ENCODE peak calls at places on chromosome 7, in eight cellular contexts. N is WTC11, B is breast epithelium, G is ovary, T is activated T-cell treated with anti-CD3 and anti-CD28 coated beads for 1 hour, D is NCI-H1105, Z is C1 segment of cervical spinal cord, E is MV-4-11. R is an unnamed sample.

GRCh38 chr7:156610130-156610529 is 30.4 kb upstream of the RNF32 start:
- DNase-seq in N (no peak), B (no peak), G (no peak), T (no peak), D (no peak), Z (no peak), E (no peak), R (no peak)

GRCh38 chr7:100791881-100792666 is 35.2 kb downstream of the EPHB4 start:
- DNase-seq in N (no peak), B (no peak), G (no peak), T (no peak), D (no peak), Z (no peak), E (no peak), R (no peak)

GRCh38 chr7:154231732-154232131 is 179.5 kb downstream of the DPP6 start:
- DNase-seq in N (no peak), B (no peak), G (no peak), T (no peak), D (no peak), Z (no peak), E (peak; percentile 1), R (peak; percentile 4)

GRCh38 chr7:116455009-116455408 is 44.5 kb upstream of the CAV2 start:
- DNase-seq in N (no peak), B (no peak), G (no peak), T (no peak), D (no peak), Z (no peak), E (no peak), R (no peak)

GRCh38 chr7:140230517-140230861 is 53.7 kb upstream of the KDM7A start:
- DNase-seq in N (no peak), B (no peak), G (peak; percentile 26), T (peak; percentile 72), D (no peak), Z (no peak), E (no peak), R (peak; percentile 21)

GRCh38 chr7:11835260-11835659 is 3.3 kb upstream of the THSD7A start:
- DNase-seq in N (no peak), B (no peak), G (no peak), T (no peak), D (no peak), Z (no peak), E (no peak), R (no peak)

GRCh38 chr7:103293526-103293925 is 3.7 kb upstream of the PMPCB start:
- DNase-seq in N (no peak), B (no peak), G (no peak), T (no peak), D (no peak), Z (no peak), E (no peak), R (no peak)

GRCh38 chr7:102079140-102080002 is 207.3 kb upstream of the SH2B2 start:
- DNase-seq in N (peak; percentile 26), B (no peak), G (peak; percentile 3), T (no peak), D (no peak), Z (no peak), E (peak; percentile 36), R (no peak)

GRCh38 chr7:98210513-98211220 is 572 bp upstream of the BHLHA15 start:
- DNase-seq in N (peak; percentile 64), B (no peak), G (peak; percentile 44), T (no peak), D (peak; percentile 14), Z (no peak), E (no peak), R (no peak)

GRCh38 chr7:16867328-16867727 is 14.5 kb downstream of the AGR3 start:
- DNase-seq in N (no peak), B (no peak), G (no peak), T (no peak), D (no peak), Z (no peak), E (no peak), R (no peak)

GRCh38 chr7:3915337-3915865 is 614.3 kb downstream of the SDK1 start:
- DNase-seq in N (no peak), B (no peak), G (no peak), T (no peak), D (no peak), Z (no peak), E (no peak), R (no peak)

GRCh38 chr7:112877671-112878460 is 87.7 kb upstream of the TMEM168 start:
- DNase-seq in N (no peak), B (no peak), G (no peak), T (no peak), D (no peak), Z (no peak), E (no peak), R (no peak)

GRCh38 chr7:116709336-116709735 is 37.3 kb downstream of the MET start:
- DNase-seq in N (no peak), B (no peak), G (no peak), T (no peak), D (no peak), Z (no peak), E (no peak), R (no peak)

GRCh38 chr7:140604760-140605159 is 35.9 kb downstream of the DENND2A start:
- DNase-seq in N (no peak), B (no peak), G (no peak), T (no peak), D (no peak), Z (no peak), E (no peak), R (no peak)

GRCh38 chr7:149144996-149145850 is 2.0 kb upstream of the ZNF398 start:
- DNase-seq in N (no peak), B (no peak), G (no peak), T (no peak), D (no peak), Z (no peak), E (no peak), R (no peak)

GRCh38 chr7:148327379-148327778 is 263.2 kb upstream of the C7orf33 start:
- DNase-seq in N (no peak), B (no peak), G (no peak), T (no peak), D (no peak), Z (no peak), E (no peak), R (no peak)

GRCh38 chr7:71616217-71616616 is 484.3 kb downstream of the GALNT17 start:
- DNase-seq in N (no peak), B (no peak), G (no peak), T (no peak), D (no peak), Z (no peak), E (no peak), R (no peak)

GRCh38 chr7:137151056-137151731 is 192.3 kb downstream of the PTN start:
- DNase-seq in N (no peak), B (no peak), G (no peak), T (no peak), D (no peak), Z (no peak), E (no peak), R (no peak)

GRCh38 chr7:116354171-116354545 is 143.8 kb downstream of the TES start:
- DNase-seq in N (no peak), B (no peak), G (peak; percentile 54), T (no peak), D (no peak), Z (no peak), E (no peak), R (no peak)

GRCh38 chr7:154858836-154859537 is 143.9 kb downstream of the PAXIP1 start:
- DNase-seq in N (no peak), B (no peak), G (no peak), T (no peak), D (no peak), Z (no peak), E (no peak), R (no peak)

GRCh38 chr7:22949944-22950343 is 64.0 kb downstream of the HYCC1 start:
- DNase-seq in N (no peak), B (no peak), G (no peak), T (no peak), D (no peak), Z (no peak), E (no peak), R (no peak)

GRCh38 chr7:25968205-25968993 is 183.6 kb upstream of the NFE2L3 start:
- DNase-seq in N (no peak), B (no peak), G (no peak), T (no peak), D (no peak), Z (no peak), E (peak; percentile 76), R (no peak)

GRCh38 chr7:45973725-45974532 is 52.9 kb upstream of the IGFBP3 start:
- DNase-seq in N (no peak), B (no peak), G (no peak), T (no peak), D (no peak), Z (peak; percentile 81), E (no peak), R (peak; percentile 20)

GRCh38 chr7:140601566-140602174 is 38.9 kb downstream of the DENND2A start:
- DNase-seq in N (no peak), B (no peak), G (no peak), T (no peak), D (no peak), Z (no peak), E (no peak), R (no peak)

GRCh38 chr7:106218546-106218945 is 66.2 kb downstream of the NAMPT start:
- DNase-seq in N (no peak), B (no peak), G (no peak), T (no peak), D (no peak), Z (no peak), E (no peak), R (no peak)

GRCh38 chr7:137851361-137851945 is 4.7 kb upstream of the DGKI start:
- DNase-seq in N (no peak), B (no peak), G (no peak), T (no peak), D (no peak), Z (no peak), E (no peak), R (no peak)

GRCh38 chr7:18583305-18583704 is 87.8 kb downstream of the HDAC9 start:
- DNase-seq in N (no peak), B (no peak), G (no peak), T (no peak), D (no peak), Z (no peak), E (no peak), R (no peak)

GRCh38 chr7:151053091-151053490 is 4.6 kb downstream of the CDK5 start:
- DNase-seq in N (no peak), B (no peak), G (no peak), T (no peak), D (no peak), Z (no peak), E (peak; percentile 5), R (no peak)

GRCh38 chr7:80593869-80594587 is 44.4 kb upstream of the CD36 start:
- DNase-seq in N (no peak), B (no peak), G (no peak), T (no peak), D (no peak), Z (no peak), E (no peak), R (no peak)

GRCh38 chr7:92934096-92934495 is 97.7 kb upstream of the CDK6 start:
- DNase-seq in N (no peak), B (no peak), G (no peak), T (no peak), D (no peak), Z (no peak), E (no peak), R (no peak)

GRCh38 chr7:151520419-151521229 is 929 bp upstream of the RHEB start:
- DNase-seq in N (peak; percentile 56), B (peak; percentile 66), G (peak; percentile 70), T (peak; percentile 11), D (peak; percentile 44), Z (peak; percentile 50), E (no peak), R (no peak)

GRCh38 chr7:56091591-56091990 is 1.2 kb downstream of the PHKG1 start:
- DNase-seq in N (no peak), B (peak; percentile 61), G (no peak), T (no peak), D (no peak), Z (peak; percentile 89), E (no peak), R (no peak)

GRCh38 chr7:150406565-150407421 is 27.7 kb downstream of the ZNF775 start:
- DNase-seq in N (no peak), B (no peak), G (no peak), T (no peak), D (no peak), Z (no peak), E (peak; percentile 54), R (peak; percentile 57)

GRCh38 chr7:12895296-12895695 is 207.9 kb downstream of the ARL4A start:
- DNase-seq in N (no peak), B (no peak), G (no peak), T (no peak), D (no peak), Z (no peak), E (no peak), R (no peak)

R was measured in HuH-7.